ENCODE peak calls at places on chromosome 13, in nine cellular contexts. B is A549; A is thoracic aorta; H is CD4-positive, alpha-beta memory T cell; X is suprapubic skin; I is GM12865; O is endodermal cell; K is LNCaP clone FGC; U is right atrium auricular region. F is an unnamed sample.

GRCh38 chr13:71524245-71525002 is 342.6 kb downstream of the DACH1 start:
- DNase-seq in K (no peak), B (no peak), A (no peak), X (no peak), I (no peak), O (no peak), H (no peak), U (no peak), F (no peak)

GRCh38 chr13:66689628-66690027 is 540.5 kb downstream of the PCDH9 start:
- DNase-seq in U (no peak), K (no peak), A (no peak), I (no peak), B (peak), O (no peak), X (no peak), H (no peak), F (no peak)

GRCh38 chr13:113759525-113760137 is 605 bp downstream of the TMEM255B start:
- DNase-seq in X (peak), I (no peak), U (no peak), K (no peak), B (no peak), H (no peak), O (peak), A (no peak), F (no peak)

GRCh38 chr13:46339035-46339666 is 47.9 kb downstream of the RUBCNL start:
- DNase-seq in X (no peak), I (peak), B (no peak), O (no peak), H (no peak), A (no peak), U (peak), K (no peak), F (no peak)

GRCh38 chr13:23025848-23026608 is 154.8 kb upstream of the SGCG start:
- DNase-seq in A (no peak), H (no peak), K (no peak), O (no peak), U (no peak), X (no peak), B (no peak), I (no peak), F (no peak)

GRCh38 chr13:48448963-48449614 is 36.2 kb upstream of the LPAR6 start:
- DNase-seq in H (no peak), I (no peak), U (no peak), X (no peak), B (no peak), O (no peak), A (no peak), K (no peak), F (no peak)

GRCh38 chr13:71964491-71965108 is 97.6 kb upstream of the DACH1 start:
- DNase-seq in I (peak), U (no peak), K (no peak), A (no peak), X (no peak), H (no peak), B (no peak), O (peak), F (peak)

GRCh38 chr13:106078191-106078590 is 457.3 kb downstream of the EFNB2 start:
- DNase-seq in B (no peak), O (no peak), X (no peak), H (no peak), A (no peak), K (no peak), U (no peak), I (no peak), F (no peak)

GRCh38 chr13:92574499-92574898 is 652.1 kb upstream of the GPC6 start:
- DNase-seq in I (no peak), U (no peak), A (no peak), K (no peak), B (no peak), O (no peak), X (no peak), H (no peak), F (no peak)

GRCh38 chr13:106143930-106144709 is 391.3 kb downstream of the EFNB2 start:
- DNase-seq in O (no peak), H (no peak), U (no peak), K (peak), B (no peak), X (no peak), A (no peak), I (no peak), F (peak)

GRCh38 chr13:97627566-97627965 is 193.6 kb downstream of the RAP2A start:
- DNase-seq in H (no peak), K (no peak), X (no peak), I (no peak), B (peak), A (no peak), U (peak), O (peak), F (no peak)
- H3K4me3 ChIP-seq in H (no peak), K (no peak), X (no peak), I (no peak), B (no peak), A (no peak), U (no peak), O (no peak), F (no peak)

DNA sequence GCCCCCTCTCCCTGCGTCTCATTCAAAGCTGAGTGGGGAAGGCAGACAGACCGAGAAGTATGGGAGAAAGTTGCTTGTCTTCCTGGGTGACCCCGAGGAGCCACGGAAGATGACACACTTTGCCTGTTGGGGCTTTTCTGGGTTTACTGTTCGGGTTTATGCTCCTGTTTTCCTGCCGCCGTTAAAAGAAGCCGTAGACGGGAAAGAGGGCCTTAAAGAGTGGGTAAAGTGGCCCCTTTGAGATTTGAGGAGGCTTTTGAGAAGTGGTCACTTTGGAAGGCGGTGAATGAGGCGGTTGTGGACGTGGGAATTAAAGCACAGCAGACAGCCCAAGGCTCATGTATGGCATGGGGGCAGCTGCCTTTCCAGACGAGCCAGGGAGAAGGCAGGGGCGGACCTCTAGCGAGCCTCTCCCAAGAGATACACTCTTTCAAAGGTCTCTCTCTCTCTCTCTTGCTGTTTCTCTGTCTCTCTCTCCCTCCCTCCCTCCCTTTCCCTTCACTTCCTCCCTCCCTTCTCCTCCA is 493 bp upstream of the LHFPL6 start:
- DNase-seq in U (no peak), X (no peak), H (no peak), B (peak), A (no peak), K (no peak), I (peak), O (peak), F (no peak)
- H3K4me3 ChIP-seq in U (peak), X (peak), H (no peak), B (peak), A (peak), K (no peak), I (peak), O (peak), F (peak)

GRCh38 chr13:24265453-24265852 is 43.9 kb upstream of the C1QTNF9 start:
- DNase-seq in U (peak), I (no peak), H (no peak), K (no peak), A (no peak), X (no peak), O (no peak), B (no peak), F (no peak)

GRCh38 chr13:24267283-24267682 is 42.1 kb upstream of the C1QTNF9 start:
- DNase-seq in H (peak), K (no peak), O (no peak), X (no peak), B (no peak), U (peak), A (no peak), I (peak), F (peak)

GRCh38 chr13:24263652-24264051 is 45.7 kb upstream of the C1QTNF9 start:
- DNase-seq in U (no peak), A (no peak), K (no peak), X (no peak), B (no peak), H (no peak), O (peak), I (no peak), F (no peak)

GRCh38 chr13:24264976-24265375 is 44.4 kb upstream of the C1QTNF9 start:
- DNase-seq in X (no peak), H (peak), O (no peak), K (no peak), A (no peak), U (peak), I (peak), B (no peak), F (peak)

GRCh38 chr13:24261566-24261965 is 47.8 kb upstream of the C1QTNF9 start:
- DNase-seq in X (no peak), B (no peak), I (no peak), U (no peak), H (peak), K (no peak), O (peak), A (no peak), F (peak)
- H3K4me3 ChIP-seq in X (no peak), B (no peak), I (no peak), U (no peak), H (no peak), K (no peak), O (no peak), A (no peak), F (no peak)

GRCh38 chr13:75666646-75667351 is 30.7 kb downstream of the LMO7 start:
- DNase-seq in H (no peak), I (no peak), X (no peak), K (no peak), B (no peak), A (no peak), U (no peak), O (no peak), F (no peak)
- H3K4me3 ChIP-seq in H (no peak), I (no peak), X (no peak), K (no peak), B (no peak), A (no peak), U (no peak), O (no peak), F (no peak)